ENCODE peak calls at places on chromosomes 4 and X, in eight cellular contexts. L, S, J, C, V, P, X and Z are unnamed samples.
A peak's percentile ranks its signal among the peaks of the same experiment; 100 is the strongest.

GRCh38 chrX:9906919-9907318 is 60.2 kb upstream of the CLDN34 start:
- DNase-seq in X (no peak), J (no peak), S (no peak), L (no peak), P (no peak), V (no peak), C (no peak), Z (no peak)

GRCh38 chr4:139176299-139177048 is 544 bp downstream of the ELF2 start:
- DNase-seq in J (peak; percentile 92), L (peak; percentile 89), V (peak; percentile 91), X (peak; percentile 91), P (peak; percentile 23), S (peak; percentile 79), C (peak; percentile 85), Z (peak; percentile 87)

GRCh38 chr4:84722720-84723119 is 139.8 kb downstream of the CDS1 start:
- DNase-seq in V (no peak), L (no peak), S (no peak), J (no peak), P (no peak), C (no peak), X (no peak), Z (no peak)

GRCh38 chrX:9651737-9652136 is 113.9 kb downstream of the GPR143 start:
- DNase-seq in J (no peak), X (no peak), P (no peak), C (no peak), V (no peak), S (no peak), L (no peak), Z (no peak)

GRCh38 chr4:42630908-42631307 is 26.0 kb downstream of the ATP8A1 start:
- DNase-seq in L (no peak), X (no peak), C (no peak), P (no peak), J (no peak), V (no peak), S (no peak), Z (no peak)

GRCh38 chr4:45345551-45345950 is 619.2 kb upstream of the GNPDA2 start:
- DNase-seq in P (no peak), S (no peak), X (no peak), C (no peak), L (no peak), V (no peak), J (no peak), Z (no peak)

GRCh38 chr4:137267024-137267423 is 265.3 kb downstream of the PCDH18 start:
- DNase-seq in V (no peak), C (no peak), L (no peak), S (peak; percentile 38), J (no peak), X (no peak), P (no peak), Z (no peak)

GRCh38 chrX:68299923-68300322 is 133.4 kb downstream of the OPHN1 start:
- DNase-seq in P (no peak), V (no peak), X (no peak), J (no peak), C (no peak), S (peak; percentile 1), L (no peak), Z (no peak)

GRCh38 chrX:79325263-79325958 is 41.7 kb downstream of the ITM2A start:
- DNase-seq in S (no peak), P (no peak), C (no peak), V (no peak), X (no peak), J (no peak), L (no peak), Z (no peak)

GRCh38 chr4:41981456-41981855 is at the start of gene DCAF4L1:
- DNase-seq in X (no peak), C (no peak), S (no peak), L (no peak), J (no peak), P (no peak), V (no peak), Z (no peak)

GRCh38 chr4:173482330-173482931 is 47.6 kb downstream of the HAND2 start:
- DNase-seq in P (no peak), J (no peak), C (no peak), X (no peak), V (no peak), S (no peak), L (no peak), Z (no peak)

GRCh38 chr4:89981789-89982334 is 87.2 kb downstream of the MMRN1 start:
- DNase-seq in V (no peak), P (no peak), L (no peak), J (no peak), C (no peak), X (no peak), S (no peak), Z (no peak)
- TF ChIP-seq POLR2A in V (no peak), P (no peak), L (no peak), J (no peak), C (no peak), X (no peak), S (no peak), Z (no peak)

GRCh38 chrX:3713937-3714434 is 537 bp upstream of the PRKX start:
- DNase-seq in L (peak; percentile 48), X (no peak), J (no peak), V (no peak), P (peak; percentile 4), C (peak; percentile 57), S (no peak), Z (no peak)

GRCh38 chrX:3711331-3711917 is 2.0 kb downstream of the PRKX start:
- DNase-seq in C (peak; percentile 61), P (no peak), S (no peak), L (no peak), X (peak; percentile 58), J (no peak), V (no peak), Z (no peak)

GRCh38 chrX:3712080-3712869 is 1.2 kb downstream of the PRKX start:
- DNase-seq in L (no peak), X (no peak), J (peak; percentile 27), V (no peak), C (peak; percentile 56), P (no peak), S (peak; percentile 32), Z (no peak)

GRCh38 chrX:3712870-3713224 is 602 bp downstream of the PRKX start:
- DNase-seq in P (no peak), C (peak; percentile 69), L (no peak), S (no peak), V (no peak), J (no peak), X (peak; percentile 37), Z (no peak)

GRCh38 chrX:3713225-3713936 is at the start of gene PRKX:
- DNase-seq in J (peak; percentile 72), S (peak; percentile 36), V (peak; percentile 63), C (peak; percentile 87), X (peak; percentile 51), P (peak; percentile 11), L (peak; percentile 60), Z (peak; percentile 17)
- TF ChIP-seq POLR2A in J (peak; percentile 38), S (no peak), V (no peak), C (no peak), X (no peak), P (no peak), L (peak; percentile 28), Z (no peak)

DNA sequence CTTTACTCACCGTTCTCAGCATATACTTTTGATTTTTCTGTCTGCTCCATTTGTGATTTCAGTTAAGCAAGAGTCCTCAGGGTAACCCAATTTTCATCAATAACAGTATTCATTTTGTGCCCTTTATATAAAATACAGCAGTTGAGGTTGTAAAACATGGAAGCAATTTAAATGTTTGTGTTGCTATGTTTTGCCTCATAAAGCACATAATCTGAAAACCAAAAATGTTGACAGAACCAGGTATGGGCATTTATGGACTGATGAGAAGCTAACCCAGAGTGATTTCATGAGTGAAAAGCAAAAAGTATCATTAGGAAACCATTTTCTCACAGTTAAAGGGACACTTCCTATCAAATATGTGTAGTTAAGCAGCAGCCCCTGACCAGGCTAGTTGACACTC is at the start of gene ASIC5:
- DNase-seq in X (no peak), S (no peak), P (no peak), L (no peak), J (no peak), V (no peak), C (no peak), Z (no peak)
- TF ChIP-seq POLR2A in X (no peak), S (no peak), P (no peak), L (no peak), J (no peak), V (no peak), C (no peak), Z (no peak)

GRCh38 chr4:68594678-68595077 is 18.6 kb upstream of the UGT2B17 start:
- DNase-seq in C (no peak), J (no peak), S (no peak), V (no peak), P (no peak), L (no peak), X (no peak), Z (no peak)

GRCh38 chr4:68597489-68597888 is 21.4 kb upstream of the UGT2B17 start:
- DNase-seq in V (no peak), J (no peak), L (no peak), S (no peak), X (no peak), C (no peak), P (no peak), Z (no peak)

GRCh38 chr4:68599150-68599549 is 23.0 kb upstream of the UGT2B17 start:
- DNase-seq in C (no peak), P (no peak), L (no peak), V (no peak), S (no peak), J (no peak), X (no peak), Z (no peak)
- TF ChIP-seq POLR2A in C (no peak), P (no peak), L (no peak), V (no peak), S (no peak), J (no peak), X (no peak), Z (no peak)

DNA sequence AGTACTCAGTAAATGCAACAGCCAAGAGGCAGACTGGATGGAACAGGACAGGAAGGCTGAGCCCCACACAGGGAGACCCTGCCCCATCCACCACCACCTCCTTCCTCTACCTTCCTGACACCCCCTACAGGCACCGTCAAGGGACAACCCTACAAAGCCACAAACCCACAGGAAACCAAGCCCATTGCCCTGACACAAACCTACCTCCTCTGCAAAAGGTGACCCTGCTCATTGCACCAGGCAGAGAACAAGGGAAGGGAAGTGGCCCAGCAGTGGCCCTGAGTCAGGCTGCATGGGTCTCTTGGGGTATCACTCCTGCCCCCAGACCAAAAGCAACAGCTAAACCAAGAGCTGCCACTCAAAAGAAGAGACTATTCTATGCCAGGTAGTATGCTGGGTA is 21.0 kb downstream of the JAKMIP1 start:
- DNase-seq in L (no peak), X (no peak), J (no peak), C (no peak), P (no peak), S (no peak), V (no peak), Z (no peak)
- TF ChIP-seq POLR2A in L (no peak), X (no peak), J (no peak), C (no peak), P (no peak), S (no peak), V (no peak), Z (no peak)